ENCODE peak calls at places on chromosomes 12 and 14, in seven cellular contexts. T is NCI-H2081, B is NCI-H510A treated with DMSO at 0.1 percent for 48 hours, P is astrocyte of the spinal cord, R is Caki2, U is activated B cell treated with CpG ODN at 0.5 μM for 24 hours, H is WTC11. E is an unnamed sample.

GRCh38 chr12:127238061-127238460 is 1028.9 kb upstream of the TMEM132C start:
- DNase-seq in T (no peak), B (no peak), P (no peak), R (no peak), U (no peak), H (no peak), E (no peak)

GRCh38 chr12:65823481-65824313 is 586 bp upstream of the HMGA2 start:
- DNase-seq in T (no peak), B (no peak), P (no peak), R (peak; percentile 91), U (no peak), H (peak; percentile 73), E (peak; percentile 12)

GRCh38 chr12:105945935-105946334 is 192.8 kb downstream of the NUAK1 start:
- DNase-seq in T (no peak), B (no peak), P (peak; percentile 89), R (no peak), U (no peak), H (no peak), E (no peak)

GRCh38 chr12:219891-220352 is 6.0 kb upstream of the SLC6A12 start:
- DNase-seq in T (peak; percentile 78), B (no peak), P (peak; percentile 13), R (peak; percentile 23), U (no peak), H (peak; percentile 97), E (peak; percentile 37)

GRCh38 chr14:22845821-22846625 is 9.6 kb downstream of the MMP14 start:
- DNase-seq in T (no peak), B (no peak), P (no peak), R (no peak), U (no peak), H (no peak), E (no peak)

GRCh38 chr12:102430661-102431060 is 49.7 kb downstream of the IGF1 start:
- DNase-seq in T (no peak), B (no peak), P (no peak), R (no peak), U (no peak), H (no peak), E (no peak)

GRCh38 chr14:105855893-105856675 is 329.7 kb downstream of the TMEM121 start:
- DNase-seq in T (no peak), B (no peak), P (no peak), R (no peak), U (no peak), H (no peak), E (no peak)

GRCh38 chr12:61781021-61781581 is 479.1 kb upstream of the USP15 start:
- DNase-seq in T (no peak), B (no peak), P (no peak), R (no peak), U (no peak), H (no peak), E (no peak)

GRCh38 chr12:54038760-54039414 is 6.0 kb downstream of the HOXC5 start:
- DNase-seq in T (peak; percentile 37), B (no peak), P (no peak), R (no peak), U (no peak), H (no peak), E (no peak)

GRCh38 chr12:116881325-116881866 is at the start of gene HRK:
- DNase-seq in T (no peak), B (peak; percentile 78), P (no peak), R (no peak), U (no peak), H (peak; percentile 48), E (peak; percentile 43)

GRCh38 chr12:32435921-32436710 is 36.8 kb downstream of the FGD4 start:
- DNase-seq in T (no peak), B (no peak), P (peak; percentile 56), R (peak; percentile 62), U (no peak), H (no peak), E (no peak)

GRCh38 chr12:6241495-6241894 is 41.3 kb downstream of the CD9 start:
- DNase-seq in T (no peak), B (no peak), P (no peak), R (no peak), U (no peak), H (no peak), E (no peak)

GRCh38 chr14:72291908-72292688 is 359.9 kb downstream of the RGS6 start:
- DNase-seq in T (peak; percentile 5), B (peak; percentile 73), P (peak; percentile 49), R (peak; percentile 13), U (no peak), H (peak; percentile 29), E (no peak)

GRCh38 chr12:118418385-118419057 is 42.2 kb downstream of the SUDS3 start:
- DNase-seq in T (no peak), B (no peak), P (peak; percentile 15), R (no peak), U (no peak), H (no peak), E (no peak)

GRCh38 chr12:121033625-121034349 is 5.3 kb downstream of the OASL start:
- DNase-seq in T (no peak), B (no peak), P (peak; percentile 40), R (peak; percentile 73), U (no peak), H (no peak), E (no peak)

GRCh38 chr12:6769003-6769389 is 2.8 kb downstream of the PTMS start:
- DNase-seq in T (peak; percentile 32), B (peak; percentile 30), P (peak; percentile 39), R (no peak), U (no peak), H (peak; percentile 80), E (peak; percentile 99)

E was measured in NCI-H2171.